ENCODE peak calls at places on chromosomes 1 and 21, in six cellular contexts. Y, S, X, E, Z and J are unnamed samples. For H3K27me3, the result is how much of the 10 kb centered on the place peaks cover.

GRCh38 chr1:45097944-45098343 is 85.9 kb downstream of the UROD start:
- DNase-seq in Z (no peak), X (no peak), E (no peak), S (no peak), Y (no peak), J (no peak)

GRCh38 chr21:15037894-15038293 is 26.9 kb downstream of the NRIP1 start:
- DNase-seq in X (no peak), Y (no peak), S (no peak), E (no peak), Z (no peak), J (no peak)

GRCh38 chr21:44293551-44294231 is 6.2 kb upstream of the PFKL start:
- DNase-seq in S (no peak), Z (no peak), X (peak), E (peak), Y (no peak), J (no peak)

GRCh38 chr1:84960371-84960770 is 36.5 kb downstream of the MCOLN2 start:
- DNase-seq in X (no peak), Z (peak), S (no peak), E (no peak), Y (no peak), J (peak)

GRCh38 chr1:206464456-206464964 is 5.8 kb upstream of the IKBKE start:
- DNase-seq in Y (no peak), S (peak), Z (peak), E (no peak), X (no peak), J (peak)

GRCh38 chr1:155166373-155167165 is 6.5 kb downstream of the KRTCAP2 start:
- DNase-seq in S (peak), Y (no peak), Z (no peak), X (peak), E (peak), J (no peak)

GRCh38 chr21:37073417-37074194 is 552 bp downstream of the TTC3 start:
- DNase-seq in S (peak), E (no peak), Y (peak), X (peak), Z (no peak), J (no peak)

GRCh38 chr1:54158071-54158470 is 5.3 kb upstream of the CDCP2 start:
- DNase-seq in E (peak), S (no peak), Z (no peak), X (no peak), Y (no peak), J (no peak)

GRCh38 chr21:34511154-34511553 is 856 bp downstream of the KCNE1 start:
- DNase-seq in Z (no peak), Y (no peak), X (no peak), S (no peak), E (no peak), J (no peak)

GRCh38 chr1:147717051-147717705 is 43.2 kb downstream of the GJA5 start:
- DNase-seq in Y (no peak), Z (no peak), E (no peak), X (no peak), S (no peak), J (no peak)

GRCh38 chr21:38167345-38167744 is 89.4 kb upstream of the KCNJ15 start:
- DNase-seq in Z (no peak), S (no peak), X (no peak), E (no peak), Y (no peak), J (no peak)

GRCh38 chr21:38170283-38170682 is 86.5 kb upstream of the KCNJ15 start:
- DNase-seq in Z (no peak), X (no peak), Y (peak), S (peak), E (no peak), J (no peak)

GRCh38 chr21:38170705-38171682 is 85.8 kb upstream of the KCNJ15 start:
- DNase-seq in S (peak), E (no peak), Y (no peak), Z (no peak), X (no peak), J (no peak)

GRCh38 chr21:38175321-38175720 is 81.5 kb upstream of the KCNJ15 start:
- DNase-seq in E (no peak), X (no peak), S (peak), Y (no peak), Z (no peak), J (no peak)

GRCh38 chr21:38171723-38172344 is 85.0 kb upstream of the KCNJ15 start:
- DNase-seq in X (no peak), S (peak), E (no peak), Y (no peak), Z (peak), J (no peak)
- TF ChIP-seq CTCF in X (no peak), S (peak), E (no peak), Y (no peak), Z (peak), J (no peak)

GRCh38 chr1:242216368-242216767 is 217.5 kb upstream of the MAP1LC3C start:
- DNase-seq in Y (no peak), E (no peak), X (no peak), S (no peak), Z (no peak), J (no peak)
- H3K4me3 ChIP-seq in Y (no peak), E (no peak), X (no peak), S (no peak), Z (no peak), J (no peak)

GRCh38 chr1:165824269-165824643 is 3.2 kb upstream of the UCK2 start:
- DNase-seq in Z (no peak), X (no peak), E (no peak), S (no peak), Y (no peak), J (no peak)
- H3K27me3 ChIP-seq in Z (under half), X (under half), E (under half), S (under half), Y (under half), J (under half)

GRCh38 chr1:152442765-152443164 is 28.7 kb upstream of the CRNN start:
- DNase-seq in X (no peak), S (peak), Y (no peak), E (no peak), Z (no peak), J (no peak)

GRCh38 chr1:152440635-152441471 is 26.8 kb upstream of the CRNN start:
- DNase-seq in S (peak), E (peak), Y (peak), Z (no peak), X (peak), J (no peak)

GRCh38 chr1:152442291-152442690 is 28.2 kb upstream of the CRNN start:
- DNase-seq in Z (no peak), S (no peak), Y (no peak), E (no peak), X (no peak), J (no peak)

GRCh38 chr1:152441756-152442155 is 27.7 kb upstream of the CRNN start:
- DNase-seq in E (no peak), X (no peak), Z (no peak), S (no peak), Y (no peak), J (no peak)

GRCh38 chr1:152444045-152444444 is 30.0 kb upstream of the CRNN start:
- DNase-seq in Y (no peak), Z (no peak), E (no peak), S (no peak), X (no peak), J (no peak)
- TF ChIP-seq CTCF in Y (no peak), Z (no peak), E (no peak), S (no peak), X (no peak), J (no peak)

GRCh38 chr1:181036107-181036843 is 2.5 kb downstream of the MR1 start:
- DNase-seq in E (no peak), X (no peak), Z (no peak), S (no peak), Y (no peak), J (no peak)
- H3K4me3 ChIP-seq in E (no peak), X (no peak), Z (no peak), S (no peak), Y (no peak), J (no peak)

GRCh38 chr21:32962286-32962685 is 63.4 kb upstream of the OLIG2 start:
- DNase-seq in E (no peak), S (no peak), Z (no peak), Y (no peak), X (no peak), J (no peak)

GRCh38 chr21:32965281-32965680 is 60.5 kb upstream of the OLIG2 start:
- DNase-seq in S (no peak), Y (no peak), E (no peak), X (no peak), Z (no peak), J (no peak)

DNA sequence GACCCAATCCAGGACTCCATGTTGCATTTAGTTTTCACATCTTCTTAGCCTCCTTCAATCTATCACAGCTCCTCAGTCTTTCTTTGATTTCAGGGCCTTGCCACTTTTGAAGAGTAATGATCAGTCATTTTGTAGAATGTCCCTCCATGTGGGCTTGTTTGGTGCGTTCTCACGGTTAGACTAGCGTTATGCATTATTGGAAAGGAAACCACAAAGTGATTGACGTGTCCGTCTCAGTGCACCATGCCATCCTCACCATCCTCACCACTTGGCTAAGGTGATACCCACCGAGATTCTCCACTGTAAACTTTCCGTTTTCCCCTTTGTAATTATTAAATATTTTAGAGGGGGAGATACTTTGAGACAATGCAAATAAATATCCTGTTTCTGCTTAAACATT is 59.6 kb upstream of the OLIG2 start:
- DNase-seq in X (no peak), S (no peak), Z (no peak), Y (no peak), E (no peak), J (no peak)
- H3K27me3 ChIP-seq in X (under half), S (under half), Z (under half), Y (under half), E (under half), J (under half)

GRCh38 chr1:31335007-31335406 is 37.9 kb downstream of the FABP3 start:
- DNase-seq in Y (no peak), E (no peak), S (peak), X (no peak), Z (peak), J (peak)
- TF ChIP-seq CTCF in Y (peak), E (peak), S (peak), X (peak), Z (peak), J (peak)

GRCh38 chr21:25577765-25578069 is 29.6 kb downstream of the MRPL39 start:
- DNase-seq in Y (no peak), X (no peak), E (no peak), S (no peak), Z (no peak), J (no peak)

GRCh38 chr21:25572895-25573310 is 34.4 kb downstream of the MRPL39 start:
- DNase-seq in X (no peak), Z (no peak), E (no peak), S (peak), Y (no peak), J (no peak)

GRCh38 chr21:25571726-25572121 is 35.6 kb downstream of the MRPL39 start:
- DNase-seq in E (no peak), Z (no peak), S (no peak), X (no peak), Y (no peak), J (no peak)

GRCh38 chr21:25569711-25570110 is 37.6 kb downstream of the MRPL39 start:
- DNase-seq in E (no peak), X (no peak), Z (no peak), Y (no peak), S (no peak), J (no peak)

GRCh38 chr21:25573409-25574206 is 33.7 kb downstream of the MRPL39 start:
- DNase-seq in X (no peak), Y (no peak), Z (peak), E (no peak), S (peak), J (peak)
- H3K4me3 ChIP-seq in X (no peak), Y (no peak), Z (no peak), E (no peak), S (peak), J (no peak)

GRCh38 chr1:3393987-3394920 is 60.2 kb upstream of the ARHGEF16 start:
- DNase-seq in Y (no peak), E (no peak), S (no peak), X (no peak), Z (no peak), J (no peak)

GRCh38 chr1:3389093-3389833 is 65.2 kb upstream of the ARHGEF16 start:
- DNase-seq in E (no peak), X (no peak), S (no peak), Z (no peak), Y (no peak), J (no peak)

GRCh38 chr1:3390291-3390690 is 64.2 kb upstream of the ARHGEF16 start:
- DNase-seq in E (no peak), Y (no peak), X (no peak), S (no peak), Z (no peak), J (no peak)

GRCh38 chr1:3393024-3393986 is 61.2 kb upstream of the ARHGEF16 start:
- DNase-seq in E (no peak), X (peak), S (no peak), Z (no peak), Y (no peak), J (no peak)

DNA sequence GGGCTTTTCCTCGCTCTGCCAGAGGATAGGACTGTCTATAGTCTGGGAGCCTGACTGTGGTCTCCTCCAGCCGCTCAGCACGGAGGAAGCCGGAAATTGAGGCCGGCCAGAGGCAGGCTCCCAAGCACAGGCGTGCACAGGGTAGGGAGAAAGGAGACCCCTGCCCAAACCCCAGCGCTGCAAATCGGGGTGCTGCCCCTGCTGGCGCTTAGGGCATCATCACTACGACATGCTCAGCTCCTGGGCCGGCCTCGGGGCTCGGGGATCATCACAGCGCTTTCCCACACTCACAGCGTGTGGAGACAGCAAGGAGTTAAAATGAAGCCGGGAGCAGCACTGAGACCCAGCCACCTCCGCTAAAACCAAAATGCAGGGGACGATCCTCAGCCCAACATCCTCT is 62.8 kb upstream of the ARHGEF16 start:
- DNase-seq in S (no peak), E (no peak), Z (no peak), Y (no peak), X (no peak), J (no peak)
- H3K27me3 ChIP-seq in S (under half), E (under half), Z (under half), Y (half or more), X (under half), J (under half)